ENCODE peak calls at places on chromosomes 2 and 18, in seven cellular contexts. J is GM13976, Q is cardiac fibroblast, A is heart left ventricle, N is HEK293T, F is T1000, V is KG1. O is an unnamed sample.
A peak's percentile ranks its signal among the peaks of the same experiment; 100 is the strongest.

GRCh38 chr18:67652296-67652695 is 135.8 kb upstream of the DSEL start:
- DNase-seq in Q (no peak), N (no peak), F (no peak), V (no peak), A (no peak), J (no peak), O (no peak)

GRCh38 chr2:156083707-156084494 is 248.6 kb downstream of the NR4A2 start:
- DNase-seq in Q (peak; percentile 1), N (no peak), J (no peak), A (peak; percentile 34), V (no peak), F (peak; percentile 2), O (no peak)

GRCh38 chr2:200000444-200001163 is 45.2 kb downstream of the MAIP1 start:
- DNase-seq in F (no peak), Q (no peak), N (no peak), V (no peak), A (no peak), J (no peak), O (no peak)

GRCh38 chr2:200129756-200130462 is 174.5 kb downstream of the MAIP1 start:
- DNase-seq in N (no peak), A (no peak), J (no peak), Q (no peak), V (no peak), F (no peak), O (no peak)

GRCh38 chr2:41781082-41781481 is 266.7 kb upstream of the PKDCC start:
- DNase-seq in V (no peak), Q (peak; percentile 3), F (peak; percentile 36), J (no peak), A (no peak), N (no peak), O (no peak)

GRCh38 chr2:162333968-162334367 is 10.0 kb upstream of the GCA start:
- DNase-seq in V (no peak), A (no peak), F (no peak), J (no peak), Q (peak; percentile 39), N (no peak), O (no peak)

GRCh38 chr2:204152616-204153015 is 216.1 kb downstream of the ICOS start:
- DNase-seq in A (no peak), F (no peak), N (no peak), Q (no peak), V (no peak), J (no peak), O (no peak)

GRCh38 chr2:70921839-70922590 is 13.7 kb upstream of the ATP6V1B1 start:
- DNase-seq in J (no peak), N (no peak), A (no peak), V (no peak), F (no peak), Q (peak; percentile 20), O (no peak)

GRCh38 chr2:223824301-223824700 is 13.1 kb downstream of the AP1S3 start:
- DNase-seq in J (no peak), F (no peak), N (no peak), V (no peak), Q (no peak), A (no peak), O (no peak)

GRCh38 chr2:150255528-150255927 is 231.9 kb downstream of the RND3 start:
- DNase-seq in V (no peak), N (no peak), A (no peak), J (no peak), F (no peak), Q (peak; percentile 39), O (peak; percentile 15)

GRCh38 chr2:19070866-19071265 is 287.6 kb downstream of the OSR1 start:
- DNase-seq in F (no peak), Q (peak; percentile 22), N (no peak), A (no peak), J (no peak), V (no peak), O (no peak)

GRCh38 chr2:74414913-74415761 is 6.3 kb downstream of the C2orf81 start:
- DNase-seq in F (no peak), J (peak; percentile 63), A (peak; percentile 80), N (no peak), V (no peak), Q (peak; percentile 39), O (no peak)

GRCh38 chr2:2744958-2745715 is 414.1 kb upstream of the MYT1L start:
- DNase-seq in A (no peak), J (no peak), Q (no peak), N (no peak), F (no peak), V (no peak), O (no peak)

GRCh38 chr2:25257032-25257455 is 84.7 kb downstream of the DNMT3A start:
- DNase-seq in F (no peak), J (no peak), A (peak; percentile 54), V (no peak), N (no peak), Q (peak; percentile 68), O (peak; percentile 62)

GRCh38 chr2:128494307-128494639 is 175.6 kb upstream of the HS6ST1 start:
- DNase-seq in A (no peak), Q (no peak), V (no peak), J (no peak), N (no peak), F (no peak), O (no peak)

GRCh38 chr2:149446735-149447134 is 116.3 kb downstream of the LYPD6 start:
- DNase-seq in V (no peak), N (no peak), Q (no peak), J (no peak), F (no peak), A (no peak), O (no peak)

GRCh38 chr2:74982581-74982980 is 24.1 kb downstream of the POLE4 start:
- DNase-seq in Q (no peak), N (no peak), J (peak; percentile 26), A (no peak), F (no peak), V (no peak), O (no peak)

GRCh38 chr2:182763311-182763912 is 47.4 kb downstream of the DNAJC10 start:
- DNase-seq in V (no peak), J (no peak), A (no peak), Q (peak; percentile 52), F (no peak), N (peak; percentile 36), O (peak; percentile 59)

GRCh38 chr2:230423851-230424458 is 8.0 kb downstream of the SP100 start:
- DNase-seq in J (no peak), V (no peak), A (no peak), Q (peak; percentile 40), F (no peak), N (no peak), O (peak; percentile 46)

GRCh38 chr2:240601831-240602160 is 15.3 kb downstream of the CAPN10 start:
- DNase-seq in V (no peak), F (no peak), J (no peak), A (no peak), N (no peak), Q (no peak), O (no peak)

GRCh38 chr2:228401065-228401912 is 219.8 kb upstream of the SPHKAP start:
- DNase-seq in J (peak; percentile 7), Q (peak; percentile 6), V (no peak), A (no peak), N (no peak), F (no peak), O (no peak)

GRCh38 chr2:236367791-236368289 is 103.6 kb upstream of the ASB18 start:
- DNase-seq in A (no peak), J (no peak), Q (no peak), V (no peak), N (no peak), F (no peak), O (no peak)

GRCh38 chr2:222959358-222959757 is 92.6 kb upstream of the KCNE4 start:
- DNase-seq in J (no peak), Q (peak; percentile 78), V (no peak), A (no peak), N (no peak), F (peak; percentile 86), O (no peak)

O was measured in adrenal gland.